ENCODE peak calls at places on chromosome 20, in six cellular contexts. Z is suprapubic skin, C is MM.1S, Q is stomach, M is HCT116, W is lower lobe of right lung. G is an unnamed sample.
A peak's percentile ranks its signal among the peaks of the same experiment; 100 is the strongest.

GRCh38 chr20:22696759-22697158 is 112.4 kb upstream of the FOXA2 start:
- DNase-seq in Z (no peak), C (no peak), Q (no peak), M (no peak), W (no peak), G (no peak)

GRCh38 chr20:52405417-52405816 is 213.8 kb upstream of the ZFP64 start:
- DNase-seq in Z (no peak), C (peak; percentile 39), Q (no peak), M (no peak), W (no peak), G (no peak)

GRCh38 chr20:1489764-1490436 is 1.3 kb downstream of the SIRPB2 start:
- DNase-seq in Z (no peak), C (no peak), Q (no peak), M (peak; percentile 41), W (no peak), G (no peak)

GRCh38 chr20:11170565-11170964 is 496.8 kb upstream of the JAG1 start:
- DNase-seq in Z (no peak), C (no peak), Q (no peak), M (no peak), W (no peak), G (peak; percentile 3)

GRCh38 chr20:33668087-33668790 is 1.5 kb downstream of the ACTL10 start:
- DNase-seq in Z (peak; percentile 86), C (no peak), Q (peak; percentile 88), M (no peak), W (peak; percentile 86), G (no peak)

GRCh38 chr20:61663521-61664425 is 401.9 kb downstream of the TAF4 start:
- DNase-seq in Z (no peak), C (no peak), Q (no peak), M (no peak), W (no peak), G (no peak)

GRCh38 chr20:50580016-50580747 is 70.0 kb downstream of the PTPN1 start:
- DNase-seq in Z (peak; percentile 72), C (no peak), Q (peak; percentile 64), M (peak; percentile 42), W (peak; percentile 60), G (peak; percentile 65)

GRCh38 chr20:2006452-2007381 is 12.9 kb upstream of the PDYN start:
- DNase-seq in Z (no peak), C (peak; percentile 21), Q (peak; percentile 27), M (peak; percentile 19), W (no peak), G (no peak)

GRCh38 chr20:36644713-36645109 is 1.3 kb downstream of the SLA2 start:
- DNase-seq in Z (no peak), C (no peak), Q (no peak), M (no peak), W (no peak), G (no peak)

GRCh38 chr20:57620999-57621398 is 773 bp upstream of the ZBP1 start:
- DNase-seq in Z (no peak), C (peak; percentile 78), Q (no peak), M (no peak), W (no peak), G (no peak)

GRCh38 chr20:13231031-13231752 is 10.1 kb downstream of the ISM1 start:
- DNase-seq in Z (no peak), C (no peak), Q (no peak), M (no peak), W (no peak), G (no peak)

GRCh38 chr20:9220874-9221547 is 152.1 kb downstream of the PLCB4 start:
- DNase-seq in Z (no peak), C (no peak), Q (no peak), M (no peak), W (no peak), G (peak; percentile 62)

GRCh38 chr20:14951707-14952106 is 614.3 kb upstream of the FLRT3 start:
- DNase-seq in Z (no peak), C (no peak), Q (no peak), M (no peak), W (no peak), G (no peak)

GRCh38 chr20:56440346-56441007 is 27.9 kb upstream of the RTF2 start:
- DNase-seq in Z (no peak), C (peak; percentile 11), Q (no peak), M (no peak), W (no peak), G (peak; percentile 38)

GRCh38 chr20:30491016-30491415 is 766.4 kb upstream of the DEFB115 start:
- DNase-seq in Z (no peak), C (no peak), Q (no peak), M (no peak), W (no peak), G (no peak)

GRCh38 chr20:30488941-30489601 is 768.4 kb upstream of the DEFB115 start:
- DNase-seq in Z (no peak), C (no peak), Q (peak; percentile 5), M (no peak), W (no peak), G (no peak)

GRCh38 chr20:30487947-30488926 is 769.2 kb upstream of the DEFB115 start:
- DNase-seq in Z (no peak), C (no peak), Q (no peak), M (no peak), W (no peak), G (no peak)

GRCh38 chr20:30486103-30486478 is 771.4 kb upstream of the DEFB115 start:
- DNase-seq in Z (no peak), C (no peak), Q (no peak), M (no peak), W (no peak), G (no peak)

DNA sequence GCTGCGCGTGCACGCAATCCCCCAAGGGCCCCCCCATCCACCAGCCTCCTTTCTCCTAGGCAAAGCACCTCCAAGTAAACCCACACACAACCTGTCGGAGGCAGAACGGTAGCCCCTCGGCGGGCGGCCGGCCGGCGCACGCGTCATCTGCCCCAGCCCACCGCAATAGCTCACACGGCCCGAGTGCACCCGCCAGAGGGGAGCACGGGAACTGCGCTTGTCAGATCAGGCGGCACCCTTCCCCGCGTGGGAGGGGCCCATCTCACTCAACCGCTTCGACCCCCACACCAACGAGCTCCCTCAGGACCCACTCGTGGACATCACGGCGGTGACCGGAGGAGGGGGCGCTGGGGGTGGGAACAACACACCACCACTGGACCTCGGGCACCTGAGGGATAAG is 767.9 kb upstream of the DEFB115 start:
- DNase-seq in Z (no peak), C (no peak), Q (peak; percentile 13), M (no peak), W (no peak), G (no peak)
- H3K9me3 ChIP-seq in Z (no peaks in the 10 kb centered on the region), C (no peaks in the 10 kb centered on the region), Q (peaks cover 2% of the 10 kb centered on the region), M (no peaks in the 10 kb centered on the region), W (no peaks in the 10 kb centered on the region), G (no peaks in the 10 kb centered on the region)

DNA sequence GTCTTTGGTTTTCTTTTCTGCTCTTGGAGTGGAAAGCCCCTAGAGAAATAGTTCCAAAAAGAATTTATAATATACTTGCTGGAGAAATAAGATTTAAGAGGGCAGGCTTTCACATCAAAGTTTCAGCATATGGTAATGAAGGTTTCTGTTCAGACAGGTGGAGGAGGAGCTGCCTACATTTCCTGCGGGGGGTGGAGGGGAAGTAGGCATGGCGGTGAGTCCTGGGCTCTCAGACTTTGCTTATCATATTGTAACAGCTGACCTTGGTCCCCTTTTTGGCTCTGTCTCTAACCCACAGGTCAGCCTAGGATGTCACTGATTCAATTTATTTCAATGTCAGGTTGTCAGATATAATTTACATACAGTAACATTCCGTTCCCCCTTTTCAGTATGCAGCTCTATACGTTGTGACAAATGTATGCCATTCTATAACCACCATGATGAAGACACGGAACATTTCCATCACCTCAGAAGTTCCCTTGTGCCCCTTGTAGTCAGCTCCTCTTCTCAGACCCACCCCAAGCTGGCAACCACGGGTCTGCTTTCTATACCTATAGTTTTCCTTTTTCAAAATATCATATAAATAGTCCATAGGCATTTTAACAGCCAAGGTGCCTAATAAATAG is 77.6 kb upstream of the GGTLC1 start:
- DNase-seq in Z (no peak), C (peak; percentile 60), Q (no peak), M (no peak), W (no peak), G (no peak)
- H3K4me3 ChIP-seq in Z (no peak overlapping the region), C (peak overlapping the region; percentile 48), Q (no peak overlapping the region), M (no peak overlapping the region), W (no peak overlapping the region), G (no peak overlapping the region)

GRCh38 chr20:39660251-39660650 is 698.1 kb downstream of the DHX35 start:
- DNase-seq in Z (no peak), C (no peak), Q (no peak), M (no peak), W (no peak), G (no peak)

GRCh38 chr20:39661833-39662232 is 699.7 kb downstream of the DHX35 start:
- DNase-seq in Z (no peak), C (peak; percentile 13), Q (no peak), M (no peak), W (no peak), G (no peak)

GRCh38 chr20:39659010-39659409 is 696.9 kb downstream of the DHX35 start:
- DNase-seq in Z (no peak), C (no peak), Q (no peak), M (no peak), W (no peak), G (no peak)

GRCh38 chr20:39660965-39661364 is 698.8 kb downstream of the DHX35 start:
- DNase-seq in Z (no peak), C (no peak), Q (no peak), M (no peak), W (no peak), G (no peak)
- H3K9me3 ChIP-seq in Z (no peaks in the 10 kb centered on the region), C (no peaks in the 10 kb centered on the region), Q (no peaks in the 10 kb centered on the region), M (no peaks in the 10 kb centered on the region), W (no peaks in the 10 kb centered on the region), G (no peaks in the 10 kb centered on the region)

DNA sequence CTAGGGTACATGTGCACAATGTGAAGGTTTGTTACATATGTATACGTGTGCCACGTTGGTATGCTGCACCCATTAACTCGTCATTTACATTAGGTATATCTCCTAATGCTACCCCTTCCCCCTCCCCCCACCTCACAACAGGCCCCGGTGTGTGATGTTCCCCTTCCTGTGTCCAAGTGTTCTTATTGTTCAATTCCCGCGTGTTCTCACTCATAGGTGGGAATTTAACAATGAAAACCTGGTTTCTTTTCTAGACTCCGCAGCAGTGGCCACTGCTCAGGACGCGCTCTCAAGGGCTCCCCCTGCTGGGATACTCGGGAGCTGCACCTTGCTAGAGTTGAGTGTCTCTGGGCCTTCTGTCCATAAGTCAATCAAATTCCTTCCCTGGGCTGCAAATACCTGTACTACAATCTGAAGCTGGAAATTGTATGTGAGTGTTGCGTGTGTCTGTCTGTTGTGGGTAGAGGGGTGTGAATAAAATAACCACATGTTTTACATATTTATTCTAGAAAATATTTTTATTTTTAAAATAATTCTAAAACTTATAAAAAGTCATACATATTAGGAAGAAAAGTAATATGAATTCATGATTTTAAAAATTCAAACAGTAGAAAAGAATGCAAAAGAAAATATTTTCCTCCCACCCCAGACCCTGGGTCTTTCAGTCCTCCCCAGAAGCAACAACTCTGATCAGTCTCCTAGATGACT is 8.2 kb upstream of the CEP250 start:
- DNase-seq in Z (peak; percentile 91), C (peak; percentile 86), Q (peak; percentile 92), M (peak; percentile 68), W (peak; percentile 90), G (peak; percentile 83)
- H3K4me3 ChIP-seq in Z (peak overlapping the region; percentile 41), C (peak overlapping the region; percentile 51), Q (peak overlapping the region; percentile 35), M (peak overlapping the region; percentile 29), W (peak overlapping the region; percentile 51), G (peak overlapping the region; percentile 7)